ENCODE peak calls at places on chromosomes 6 and 20, in four cellular contexts. N, S, D and E are unnamed samples.

GRCh38 chr6:36829919-36830544 is 9.2 kb downstream of the CPNE5 start:
- DNase-seq in D (peak; percentile 93), S (peak; percentile 61), N (no peak), E (no peak)

GRCh38 chr6:1864496-1864895 is 254.8 kb downstream of the FOXC1 start:
- DNase-seq in D (no peak), S (no peak), N (peak; percentile 9), E (no peak)

GRCh38 chr20:59643616-59644061 is 39.3 kb downstream of the PHACTR3 start:
- DNase-seq in N (no peak), S (no peak), D (no peak), E (no peak)

GRCh38 chr20:44217342-44218092 is 6.9 kb upstream of the OSER1 start:
- DNase-seq in D (peak; percentile 69), N (no peak), S (peak; percentile 85), E (peak; percentile 28)

GRCh38 chr20:4076671-4077070 is 61.3 kb upstream of the RNF24 start:
- DNase-seq in D (no peak), S (peak; percentile 92), N (no peak), E (peak; percentile 72)

GRCh38 chr6:151916680-151917164 is 109.2 kb downstream of the ESR1 start:
- DNase-seq in S (peak; percentile 97), D (no peak), N (no peak), E (peak; percentile 95)

GRCh38 chr6:24581084-24581669 is 64.8 kb downstream of the KIAA0319 start:
- DNase-seq in D (peak; percentile 77), S (peak; percentile 80), N (peak; percentile 12), E (no peak)

GRCh38 chr20:37552415-37552814 is 24.7 kb upstream of the BLCAP start:
- DNase-seq in S (peak; percentile 39), D (no peak), N (no peak), E (no peak)

DNA sequence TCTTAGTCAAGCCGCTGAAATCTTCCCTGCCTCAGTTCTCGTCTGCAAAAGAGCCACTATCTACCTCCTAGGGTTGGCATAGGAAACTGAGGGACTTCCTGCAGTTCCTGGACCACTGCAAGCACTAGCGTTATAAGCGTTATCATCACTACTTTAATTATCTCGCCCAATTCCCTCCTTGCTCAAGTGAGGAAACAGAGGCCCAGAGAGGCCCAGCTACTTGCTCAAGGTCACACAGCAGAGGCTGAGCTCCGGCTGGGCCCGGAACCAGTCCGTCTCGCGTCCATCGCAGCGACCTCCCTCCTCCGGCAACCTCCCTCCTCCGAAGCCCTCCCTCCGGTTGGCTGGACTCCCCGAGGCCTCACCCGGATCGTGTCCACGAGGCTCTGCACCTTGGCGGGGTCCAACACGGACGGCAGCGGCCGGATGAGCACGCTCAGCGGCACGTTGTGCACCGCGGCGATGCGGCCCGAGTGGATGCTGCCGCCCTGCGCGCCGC is 340 bp downstream of the SRXN1 start:
- DNase-seq in S (peak; percentile 58), D (peak; percentile 42), N (no peak), E (no peak)
- H3K4me3 ChIP-seq in S (peak overlapping the region; percentile 96), D (peak overlapping the region; percentile 18), N (peak overlapping the region; percentile 92), E (peak overlapping the region; percentile 98)

GRCh38 chr6:17490724-17491123 is 97.3 kb downstream of the CAP2 start:
- DNase-seq in S (no peak), N (no peak), D (no peak), E (no peak)

GRCh38 chr6:17493286-17493685 is 99.9 kb downstream of the CAP2 start:
- DNase-seq in D (no peak), N (peak; percentile 34), S (peak; percentile 51), E (no peak)

GRCh38 chr6:17491416-17492142 is 98.2 kb downstream of the CAP2 start:
- DNase-seq in D (no peak), S (no peak), N (no peak), E (no peak)

GRCh38 chr6:17494177-17494576 is 100.8 kb downstream of the CAP2 start:
- DNase-seq in S (no peak), N (no peak), D (no peak), E (no peak)

GRCh38 chr6:17492350-17492749 is 99.0 kb downstream of the CAP2 start:
- DNase-seq in D (no peak), S (no peak), N (no peak), E (no peak)
- H3K4me3 ChIP-seq in D (no peak overlapping the region), S (no peak overlapping the region), N (no peak overlapping the region), E (no peak overlapping the region)

DNA sequence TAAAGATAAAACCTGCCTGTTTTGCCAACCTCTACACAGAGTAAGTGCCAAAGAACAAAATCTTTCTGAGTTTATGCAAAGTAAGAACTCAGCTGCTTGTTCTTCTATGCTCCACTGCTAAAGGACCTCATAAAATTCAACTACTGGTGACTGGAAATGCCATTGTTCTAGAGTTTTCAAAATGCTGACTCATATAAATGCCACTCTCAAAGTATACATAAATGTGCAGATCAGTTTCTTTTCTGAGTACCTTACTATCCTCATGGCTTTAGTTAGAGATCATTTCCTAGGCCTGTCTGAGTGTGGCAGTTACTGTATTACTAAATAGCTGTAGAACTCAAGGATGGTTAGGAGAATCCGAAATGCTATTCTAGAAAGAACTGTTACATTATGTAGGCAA is 45.6 kb downstream of the LYRM4 start:
- DNase-seq in D (no peak), S (peak; percentile 50), N (peak; percentile 31), E (no peak)
- H3K4me3 ChIP-seq in D (no peak overlapping the region), S (no peak overlapping the region), N (no peak overlapping the region), E (no peak overlapping the region)

GRCh38 chr6:138673317-138674014 is 100.1 kb upstream of the CCDC28A start:
- DNase-seq in N (no peak), S (peak; percentile 15), D (no peak), E (no peak)
- H3K4me3 ChIP-seq in N (no peak overlapping the region), S (peak overlapping the region; percentile 26), D (no peak overlapping the region), E (no peak overlapping the region)